ENCODE peak calls at places on chromosomes 6 and 20, in four cellular contexts. One of them, this sample, is unnamed.

GRCh38 chr6:66930559-66931290 is 1223.7 kb upstream of the EYS start:
- DNase-seq in COR-L47: no peak
- DNase-seq in stimulated activated CD8-positive, alpha-beta memory T cell treated with anti-CD3 and anti-CD28 coated beads, Interleukin-7, amount 100 ng/mL, for 48 hours: no peak
- DNase-seq in T follicular helper cell: no peak
- DNase-seq in this sample: no peak

GRCh38 chr6:142302427-142303190 is 802 bp downstream of the ADGRG6 start:
- DNase-seq in COR-L47: no peak
- DNase-seq in stimulated activated CD8-positive, alpha-beta memory T cell treated with anti-CD3 and anti-CD28 coated beads, Interleukin-7, amount 100 ng/mL, for 48 hours: no peak
- DNase-seq in T follicular helper cell: no peak
- DNase-seq in this sample: peak

GRCh38 chr20:51760905-51761544 is 7.2 kb downstream of the ATP9A start:
- DNase-seq in COR-L47: no peak
- DNase-seq in stimulated activated CD8-positive, alpha-beta memory T cell treated with anti-CD3 and anti-CD28 coated beads, Interleukin-7, amount 100 ng/mL, for 48 hours: no peak
- DNase-seq in T follicular helper cell: no peak
- DNase-seq in this sample: no peak

GRCh38 chr20:6909608-6910007 is 142.1 kb downstream of the BMP2 start:
- DNase-seq in COR-L47: no peak
- DNase-seq in stimulated activated CD8-positive, alpha-beta memory T cell treated with anti-CD3 and anti-CD28 coated beads, Interleukin-7, amount 100 ng/mL, for 48 hours: no peak
- DNase-seq in T follicular helper cell: no peak
- DNase-seq in this sample: no peak

GRCh38 chr6:167469655-167470054 is 144.8 kb downstream of the TTLL2 start:
- DNase-seq in COR-L47: no peak
- DNase-seq in stimulated activated CD8-positive, alpha-beta memory T cell treated with anti-CD3 and anti-CD28 coated beads, Interleukin-7, amount 100 ng/mL, for 48 hours: no peak
- DNase-seq in T follicular helper cell: no peak
- DNase-seq in this sample: peak

GRCh38 chr6:48069280-48069679 is 41.7 kb downstream of the PTCHD4 start:
- DNase-seq in COR-L47: no peak
- DNase-seq in stimulated activated CD8-positive, alpha-beta memory T cell treated with anti-CD3 and anti-CD28 coated beads, Interleukin-7, amount 100 ng/mL, for 48 hours: no peak
- DNase-seq in T follicular helper cell: no peak
- DNase-seq in this sample: no peak

GRCh38 chr6:43608783-43609182 is 20.3 kb downstream of the GTPBP2 start:
- DNase-seq in COR-L47: no peak
- DNase-seq in stimulated activated CD8-positive, alpha-beta memory T cell treated with anti-CD3 and anti-CD28 coated beads, Interleukin-7, amount 100 ng/mL, for 48 hours: no peak
- DNase-seq in T follicular helper cell: no peak
- DNase-seq in this sample: no peak

GRCh38 chr6:104182811-104183210 is 676.9 kb downstream of the HACE1 start:
- DNase-seq in COR-L47: no peak
- DNase-seq in stimulated activated CD8-positive, alpha-beta memory T cell treated with anti-CD3 and anti-CD28 coated beads, Interleukin-7, amount 100 ng/mL, for 48 hours: no peak
- DNase-seq in T follicular helper cell: no peak
- DNase-seq in this sample: no peak

GRCh38 chr6:9494864-9495263 is 920.0 kb downstream of the TFAP2A start:
- DNase-seq in COR-L47: no peak
- DNase-seq in stimulated activated CD8-positive, alpha-beta memory T cell treated with anti-CD3 and anti-CD28 coated beads, Interleukin-7, amount 100 ng/mL, for 48 hours: no peak
- DNase-seq in T follicular helper cell: no peak
- DNase-seq in this sample: no peak

GRCh38 chr6:112899541-112899940 is 552.4 kb downstream of the RFPL4B start:
- DNase-seq in COR-L47: no peak
- DNase-seq in stimulated activated CD8-positive, alpha-beta memory T cell treated with anti-CD3 and anti-CD28 coated beads, Interleukin-7, amount 100 ng/mL, for 48 hours: no peak
- DNase-seq in T follicular helper cell: no peak
- DNase-seq in this sample: no peak

GRCh38 chr6:163860194-163861081 is 445.9 kb downstream of the QKI start:
- DNase-seq in COR-L47: no peak
- DNase-seq in stimulated activated CD8-positive, alpha-beta memory T cell treated with anti-CD3 and anti-CD28 coated beads, Interleukin-7, amount 100 ng/mL, for 48 hours: no peak
- DNase-seq in T follicular helper cell: no peak
- DNase-seq in this sample: no peak

GRCh38 chr6:152170702-152171667 is 363.5 kb downstream of the ESR1 start:
- DNase-seq in COR-L47: no peak
- DNase-seq in stimulated activated CD8-positive, alpha-beta memory T cell treated with anti-CD3 and anti-CD28 coated beads, Interleukin-7, amount 100 ng/mL, for 48 hours: no peak
- DNase-seq in T follicular helper cell: peak
- DNase-seq in this sample: no peak

This sample was measured in DMS79 treated with DMSO at 0.1 percent for 48 hours.